ENCODE peak calls at places on chromosomes 16 and 17, in eight cellular contexts. P is testis, N is HL-60, Z is IMR-90, H is OCI-LY7, A is ovary, K is lower lobe of right lung, M is vagina. Q is an unnamed sample.

GRCh38 chr16:51540259-51540658 is 389.2 kb upstream of the SALL1 start:
- DNase-seq in P (no peak), N (no peak), Z (peak), H (no peak), A (no peak), K (no peak), M (no peak), Q (no peak)

GRCh38 chr16:11273721-11274324 is 394 bp upstream of the PRM3 start:
- DNase-seq in P (no peak), N (no peak), Z (no peak), H (no peak), A (no peak), K (no peak), M (no peak), Q (no peak)

GRCh38 chr16:11972128-11972527 is 4.4 kb upstream of the SNX29 start:
- DNase-seq in P (peak), N (no peak), Z (no peak), H (no peak), A (no peak), K (no peak), M (no peak), Q (peak)

GRCh38 chr17:60901222-60901621 is 223.6 kb downstream of the BCAS3 start:
- DNase-seq in P (no peak), N (no peak), Z (peak), H (no peak), A (no peak), K (no peak), M (no peak), Q (no peak)

GRCh38 chr16:5971924-5972323 is 874.3 kb upstream of the EEF2KMT start:
- DNase-seq in P (no peak), N (no peak), Z (no peak), H (no peak), A (no peak), K (no peak), M (no peak), Q (no peak)

GRCh38 chr16:14011846-14012245 is 59.3 kb upstream of the MRTFB start:
- DNase-seq in P (no peak), N (no peak), Z (no peak), H (no peak), A (no peak), K (no peak), M (no peak), Q (no peak)

GRCh38 chr17:56697190-56697589 is 103.7 kb downstream of the NOG start:
- DNase-seq in P (no peak), N (no peak), Z (no peak), H (no peak), A (no peak), K (no peak), M (no peak), Q (no peak)

GRCh38 chr16:86379505-86379846 is 130.9 kb upstream of the FOXF1 start:
- DNase-seq in P (no peak), N (no peak), Z (no peak), H (no peak), A (no peak), K (no peak), M (no peak), Q (no peak)

GRCh38 chr17:70863436-70864248 is 694.3 kb downstream of the KCNJ2 start:
- DNase-seq in P (no peak), N (no peak), Z (peak), H (no peak), A (no peak), K (no peak), M (no peak), Q (no peak)

GRCh38 chr17:72445055-72445991 is 324.5 kb downstream of the SOX9 start:
- DNase-seq in P (no peak), N (no peak), Z (no peak), H (no peak), A (no peak), K (no peak), M (no peak), Q (no peak)

GRCh38 chr17:81367171-81367570 is 28.1 kb upstream of the BAHCC1 start:
- DNase-seq in P (no peak), N (no peak), Z (no peak), H (no peak), A (no peak), K (no peak), M (no peak), Q (no peak)

GRCh38 chr16:83771306-83771942 is 36.4 kb upstream of the HSBP1 start:
- DNase-seq in P (peak), N (no peak), Z (no peak), H (no peak), A (no peak), K (no peak), M (no peak), Q (peak)

GRCh38 chr16:17369441-17369951 is 101.3 kb downstream of the XYLT1 start:
- DNase-seq in P (peak), N (peak), Z (no peak), H (peak), A (peak), K (peak), M (no peak), Q (no peak)

GRCh38 chr17:78821961-78822360 is 18.7 kb downstream of the USP36 start:
- DNase-seq in P (no peak), N (no peak), Z (peak), H (no peak), A (no peak), K (peak), M (no peak), Q (no peak)

GRCh38 chr16:69195371-69196029 is 8.5 kb downstream of the SNTB2 start:
- DNase-seq in P (no peak), N (no peak), Z (no peak), H (no peak), A (no peak), K (no peak), M (no peak), Q (no peak)

GRCh38 chr17:64741924-64742670 is 80.0 kb upstream of the SMURF2 start:
- DNase-seq in P (peak), N (no peak), Z (peak), H (no peak), A (no peak), K (no peak), M (no peak), Q (no peak)

GRCh38 chr16:68283346-68283745 is 19.0 kb downstream of the SLC7A6 start:
- DNase-seq in P (no peak), N (no peak), Z (no peak), H (peak), A (no peak), K (no peak), M (no peak), Q (no peak)

GRCh38 chr17:6555331-6556120 is 829 bp downstream of the PITPNM3 start:
- DNase-seq in P (peak), N (no peak), Z (peak), H (no peak), A (peak), K (peak), M (no peak), Q (no peak)

GRCh38 chr17:61317779-61318178 is 81.9 kb upstream of the TBX2 start:
- DNase-seq in P (no peak), N (no peak), Z (no peak), H (no peak), A (no peak), K (no peak), M (no peak), Q (peak)

GRCh38 chr16:72537684-72538083 is 365.7 kb upstream of the PMFBP1 start:
- DNase-seq in P (no peak), N (no peak), Z (peak), H (no peak), A (no peak), K (no peak), M (no peak), Q (no peak)

GRCh38 chr17:35189291-35189690 is 4.9 kb downstream of the SLC35G3 start:
- DNase-seq in P (no peak), N (peak), Z (no peak), H (no peak), A (no peak), K (no peak), M (no peak), Q (no peak)

GRCh38 chr17:79633154-79633553 is 22.3 kb upstream of the RBFOX3 start:
- DNase-seq in P (peak), N (no peak), Z (no peak), H (no peak), A (peak), K (peak), M (peak), Q (no peak)

GRCh38 chr16:57069053-57069452 is 23.3 kb upstream of the CPNE2 start:
- DNase-seq in P (no peak), N (no peak), Z (no peak), H (no peak), A (no peak), K (no peak), M (no peak), Q (no peak)

DNA sequence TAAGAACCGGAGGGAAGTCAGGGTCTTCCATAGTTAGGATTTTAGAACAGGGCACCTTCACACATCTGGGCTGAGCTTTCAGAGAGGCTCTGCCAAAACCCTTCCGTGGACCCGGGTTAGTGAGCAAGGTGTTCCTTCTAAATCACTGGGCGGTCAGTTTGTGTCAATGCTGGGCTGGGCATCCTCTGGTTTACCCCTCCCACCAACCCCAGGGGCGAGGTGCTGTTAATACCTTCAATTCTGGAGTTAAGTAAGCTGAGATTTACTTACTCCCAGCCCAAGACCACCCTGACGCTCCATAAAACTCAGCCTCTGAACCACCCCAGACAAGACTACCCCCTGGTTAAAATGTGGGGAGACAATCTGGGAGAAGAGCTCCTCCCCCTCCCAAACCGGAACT is 1.0 kb downstream of the TMEM92 start:
- DNase-seq in P (no peak), N (no peak), Z (no peak), H (no peak), A (no peak), K (peak), M (no peak), Q (no peak)
- H3K4me3 ChIP-seq in P (no peak), N (no peak), Z (no peak), H (no peak), A (no peak), K (peak), M (no peak), Q (no peak)

GRCh38 chr17:74738051-74738996 is 1.3 kb downstream of the RAB37 start:
- DNase-seq in P (no peak), N (no peak), Z (no peak), H (peak), A (no peak), K (no peak), M (no peak), Q (no peak)

GRCh38 chr17:74742978-74743545 is 5.4 kb upstream of the NHERF1 start:
- DNase-seq in P (no peak), N (no peak), Z (no peak), H (no peak), A (no peak), K (no peak), M (no peak), Q (no peak)

GRCh38 chr17:74742153-74742515 is 5.1 kb downstream of the RAB37 start:
- DNase-seq in P (no peak), N (no peak), Z (peak), H (peak), A (no peak), K (no peak), M (no peak), Q (no peak)

GRCh38 chr17:74739227-74739831 is 2.3 kb downstream of the RAB37 start:
- DNase-seq in P (no peak), N (no peak), Z (no peak), H (no peak), A (no peak), K (no peak), M (no peak), Q (no peak)

GRCh38 chr17:74740641-74741387 is 3.8 kb downstream of the RAB37 start:
- DNase-seq in P (no peak), N (no peak), Z (no peak), H (no peak), A (no peak), K (no peak), M (no peak), Q (no peak)
- H3K4me3 ChIP-seq in P (no peak), N (no peak), Z (no peak), H (no peak), A (no peak), K (no peak), M (no peak), Q (no peak)

DNA sequence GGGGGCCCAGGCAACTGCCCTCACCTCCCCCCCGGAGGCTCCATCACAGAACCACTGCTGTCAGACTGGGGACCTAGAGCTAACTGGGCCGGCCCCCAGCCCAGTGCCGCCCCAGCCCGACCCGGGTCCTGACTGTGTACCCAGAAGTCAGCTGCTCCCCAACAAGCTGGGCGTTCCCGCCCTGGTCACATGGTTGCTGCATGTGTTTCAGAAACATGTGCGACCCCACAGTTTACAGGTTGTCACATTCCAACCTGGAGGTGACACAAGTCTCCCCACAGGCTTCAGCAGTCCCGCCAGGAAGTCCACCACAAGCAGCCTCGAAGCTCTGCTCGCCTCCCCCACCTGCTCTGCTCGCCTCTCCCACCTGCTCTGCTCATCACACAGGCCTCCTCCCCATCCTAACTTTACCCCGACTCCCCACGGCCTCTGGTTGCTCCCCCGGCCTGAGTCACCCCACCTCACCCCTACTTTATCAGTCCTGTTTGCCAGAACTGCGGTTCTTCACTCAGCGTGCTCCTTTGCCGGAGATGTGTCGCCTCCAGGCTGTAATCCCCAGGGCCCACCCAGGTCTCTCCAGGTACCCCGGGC is 968 bp downstream of the MRPL28 start:
- DNase-seq in P (no peak), N (no peak), Z (no peak), H (no peak), A (no peak), K (no peak), M (no peak), Q (no peak)
- H3K4me3 ChIP-seq in P (peak), N (no peak), Z (no peak), H (peak), A (peak), K (no peak), M (peak), Q (no peak)

GRCh38 chr17:68993112-68993511 is 37.9 kb upstream of the ABCA8 start:
- DNase-seq in P (no peak), N (no peak), Z (peak), H (no peak), A (no peak), K (no peak), M (no peak), Q (no peak)
- H3K4me3 ChIP-seq in P (no peak), N (no peak), Z (no peak), H (no peak), A (no peak), K (no peak), M (no peak), Q (no peak)

GRCh38 chr16:19152042-19152441 is 16.0 kb upstream of the SYT17 start:
- DNase-seq in P (no peak), N (no peak), Z (no peak), H (no peak), A (no peak), K (no peak), M (no peak), Q (no peak)

GRCh38 chr16:19153876-19154275 is 14.2 kb upstream of the SYT17 start:
- DNase-seq in P (no peak), N (no peak), Z (peak), H (peak), A (no peak), K (no peak), M (no peak), Q (peak)

GRCh38 chr16:19147627-19148026 is 20.4 kb upstream of the SYT17 start:
- DNase-seq in P (no peak), N (no peak), Z (no peak), H (no peak), A (no peak), K (no peak), M (no peak), Q (no peak)

GRCh38 chr16:19143241-19143640 is 24.8 kb upstream of the SYT17 start:
- DNase-seq in P (no peak), N (no peak), Z (no peak), H (no peak), A (no peak), K (no peak), M (no peak), Q (peak)

GRCh38 chr16:19148189-19148588 is 19.9 kb upstream of the SYT17 start:
- DNase-seq in P (no peak), N (no peak), Z (no peak), H (no peak), A (no peak), K (no peak), M (no peak), Q (no peak)
- H3K4me3 ChIP-seq in P (no peak), N (no peak), Z (no peak), H (no peak), A (no peak), K (no peak), M (no peak), Q (no peak)

DNA sequence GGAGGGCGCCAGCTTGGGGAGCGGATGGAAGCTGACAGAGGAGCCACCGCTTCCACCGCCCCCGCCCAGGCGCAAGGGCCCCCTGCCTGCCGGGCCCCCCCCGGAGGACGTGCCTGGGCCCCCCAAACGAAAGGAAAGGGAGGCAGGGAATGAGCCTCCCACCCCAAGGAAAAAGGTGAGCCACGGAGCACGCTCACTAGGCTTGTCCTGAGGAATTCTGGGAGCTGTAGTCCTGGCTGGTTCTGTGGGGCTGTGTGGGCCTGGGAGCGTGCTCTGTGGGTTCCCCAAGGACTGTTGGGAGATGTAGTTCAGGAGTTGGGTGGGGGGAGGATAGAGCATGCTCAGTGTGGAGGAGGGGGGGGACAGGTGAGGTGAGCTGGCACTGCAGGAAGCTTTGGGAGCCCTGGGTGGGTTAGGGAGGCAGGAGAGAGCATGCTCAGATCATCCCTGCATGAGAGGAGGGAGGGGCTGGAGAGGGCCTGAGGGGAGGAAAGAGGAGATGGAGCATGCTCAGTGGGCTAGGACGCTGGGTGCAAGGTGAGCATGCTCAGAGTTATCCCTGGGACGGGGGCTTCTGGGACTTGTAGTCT is 4.5 kb downstream of the FBXL19 start:
- DNase-seq in P (peak), N (no peak), Z (peak), H (peak), A (peak), K (no peak), M (no peak), Q (peak)
- H3K4me3 ChIP-seq in P (peak), N (no peak), Z (no peak), H (no peak), A (no peak), K (no peak), M (no peak), Q (no peak)

DNA sequence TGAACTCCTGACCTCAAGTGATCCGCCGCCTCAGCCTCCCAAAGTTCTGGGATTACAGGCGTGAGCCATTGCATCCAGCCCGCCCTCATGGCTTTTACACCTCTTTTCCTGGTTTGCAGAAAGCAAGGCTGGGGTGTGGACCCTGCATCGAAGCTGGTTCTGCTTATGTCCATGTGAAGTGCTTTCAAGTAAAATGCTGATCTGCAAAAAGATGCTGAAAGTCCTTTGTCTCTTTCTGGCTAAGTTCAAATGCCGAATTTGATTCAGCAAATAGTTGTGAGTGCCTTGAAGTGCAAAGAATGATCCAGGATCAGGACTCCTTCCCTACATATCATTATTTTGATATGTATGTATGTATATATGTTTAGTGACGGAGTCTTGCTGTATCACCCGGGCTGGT is 17.1 kb downstream of the NAA60 start:
- DNase-seq in P (no peak), N (no peak), Z (no peak), H (no peak), A (no peak), K (no peak), M (no peak), Q (no peak)
- H3K4me3 ChIP-seq in P (no peak), N (no peak), Z (no peak), H (no peak), A (no peak), K (no peak), M (no peak), Q (no peak)

Q was measured in BE2C.